ENCODE peak calls at places on chromosomes 5 and 9, in seven cellular contexts. D is amniotic epithelial cell, C is DMS79 treated with DMSO at 0.1 percent for 48 hours, E is GF-D8, P is MV-4-11, G is thoracic aorta, H is uterus. F is an unnamed sample.

GRCh38 chr5:149452007-149452664 is 73.0 kb upstream of the IL17B start:
- DNase-seq in G (no peak), C (no peak), D (peak), P (peak), H (no peak), E (no peak), F (no peak)

GRCh38 chr9:123669355-123669754 is 260.6 kb downstream of the DENND1A start:
- DNase-seq in C (peak), E (no peak), H (no peak), G (no peak), D (no peak), P (no peak), F (no peak)

GRCh38 chr9:121838757-121839669 is 187.6 kb downstream of the DAB2IP start:
- DNase-seq in C (no peak), D (no peak), E (no peak), H (peak), P (no peak), G (no peak), F (no peak)

GRCh38 chr9:125985998-125986655 is 239.0 kb downstream of the PBX3 start:
- DNase-seq in E (no peak), P (no peak), C (no peak), H (peak), D (no peak), G (no peak), F (no peak)

GRCh38 chr9:76223749-76224340 is 170.4 kb downstream of the RFK start:
- DNase-seq in C (no peak), H (no peak), D (peak), G (no peak), E (no peak), P (no peak), F (no peak)

GRCh38 chr5:80318212-80318611 is 1.6 kb upstream of the SPZ1 start:
- DNase-seq in P (no peak), G (no peak), E (no peak), C (no peak), D (no peak), H (peak), F (no peak)

GRCh38 chr5:154714271-154714986 is 40.7 kb upstream of the LARP1 start:
- DNase-seq in C (peak), E (no peak), H (no peak), D (peak), G (no peak), P (peak), F (no peak)

GRCh38 chr9:19030899-19031298 is 2.1 kb downstream of the SAXO1 start:
- DNase-seq in D (no peak), C (no peak), H (no peak), E (no peak), G (no peak), P (no peak), F (no peak)

GRCh38 chr9:93107151-93107824 is 11.3 kb downstream of the CARD19 start:
- DNase-seq in E (no peak), C (no peak), D (no peak), P (no peak), G (no peak), H (peak), F (no peak)

GRCh38 chr5:78492650-78493049 is 132.2 kb downstream of the SCAMP1 start:
- DNase-seq in E (no peak), G (no peak), P (no peak), C (no peak), H (no peak), D (no peak), F (no peak)

GRCh38 chr5:1386274-1386717 is 41.4 kb upstream of the CLPTM1L start:
- DNase-seq in E (no peak), D (peak), C (peak), P (peak), G (no peak), H (peak), F (peak)

GRCh38 chr5:168334161-168335094 is 43.0 kb downstream of the WWC1 start:
- DNase-seq in C (no peak), H (no peak), P (no peak), G (no peak), D (peak), E (no peak), F (no peak)

GRCh38 chr5:40082313-40082712 is 597.4 kb upstream of the PTGER4 start:
- DNase-seq in P (peak), D (peak), H (no peak), C (no peak), E (no peak), G (no peak), F (no peak)

GRCh38 chr5:170511550-170511949 is 7.7 kb downstream of the KCNIP1 start:
- DNase-seq in G (no peak), E (no peak), C (no peak), P (peak), H (no peak), D (no peak), F (no peak)

GRCh38 chr5:138212828-138213160 is 329 bp downstream of the CDC23 start:
- DNase-seq in H (no peak), C (no peak), D (no peak), G (no peak), P (no peak), E (no peak), F (no peak)

GRCh38 chr5:170739446-170739845 is 44.1 kb upstream of the GABRP start:
- DNase-seq in C (no peak), H (no peak), D (no peak), P (no peak), G (no peak), E (no peak), F (no peak)

GRCh38 chr5:109964136-109964535 is 274.4 kb downstream of the MAN2A1 start:
- DNase-seq in G (no peak), C (no peak), H (no peak), E (no peak), D (peak), P (no peak), F (no peak)

GRCh38 chr9:127937046-127937382 is 640 bp downstream of the DPM2 start:
- DNase-seq in E (no peak), P (no peak), C (no peak), D (no peak), H (no peak), G (no peak), F (no peak)

GRCh38 chr5:139561655-139562451 is 714 bp downstream of the UBE2D2 start:
- DNase-seq in G (peak), C (peak), E (no peak), H (no peak), P (no peak), D (peak), F (peak)

GRCh38 chr5:50874985-50875330 is 208.5 kb downstream of the PARP8 start:
- DNase-seq in P (no peak), E (no peak), G (no peak), C (no peak), D (no peak), H (no peak), F (no peak)

GRCh38 chr5:161373345-161373707 is 173.2 kb downstream of the GABRB2 start:
- DNase-seq in E (no peak), P (no peak), G (no peak), C (no peak), H (no peak), D (no peak), F (no peak)

GRCh38 chr9:114908104-114908621 is 22.2 kb downstream of the TNFSF8 start:
- DNase-seq in C (peak), E (no peak), G (no peak), P (no peak), D (peak), H (no peak), F (peak)

GRCh38 chr9:91119147-91119546 is 242.6 kb downstream of the AUH start:
- DNase-seq in H (no peak), G (no peak), E (no peak), P (no peak), C (peak), D (peak), F (no peak)

GRCh38 chr5:991472-992267 is 16.9 kb upstream of the NKD2 start:
- DNase-seq in C (no peak), E (no peak), G (no peak), H (no peak), D (no peak), P (no peak), F (no peak)

GRCh38 chr5:675111-675875 is 17.9 kb downstream of the TPPP start:
- DNase-seq in E (no peak), H (peak), P (no peak), D (no peak), G (no peak), C (no peak), F (no peak)

GRCh38 chr5:36125868-36126267 is 25.8 kb downstream of the LMBRD2 start:
- DNase-seq in H (no peak), G (no peak), D (no peak), E (no peak), P (no peak), C (no peak), F (no peak)

GRCh38 chr5:58064799-58065198 is 395.1 kb downstream of the PLK2 start:
- DNase-seq in D (no peak), P (no peak), E (no peak), G (no peak), C (no peak), H (no peak), F (no peak)

GRCh38 chr5:4196744-4197646 is 601.4 kb downstream of the IRX1 start:
- DNase-seq in E (no peak), C (no peak), D (no peak), G (no peak), P (no peak), H (no peak), F (no peak)

GRCh38 chr9:16119861-16120641 is 567.2 kb downstream of the CCDC171 start:
- DNase-seq in G (no peak), C (no peak), H (no peak), P (no peak), E (no peak), D (peak), F (no peak)

GRCh38 chr9:114304416-114305188 is 18.3 kb upstream of the ORM1 start:
- DNase-seq in H (no peak), D (no peak), P (no peak), C (no peak), G (no peak), E (no peak), F (no peak)

GRCh38 chr5:32709789-32710334 is 1.3 kb upstream of the NPR3 start:
- DNase-seq in C (peak), H (peak), G (peak), P (peak), D (peak), E (peak), F (no peak)

GRCh38 chr5:73950441-73950873 is 324.5 kb downstream of the ARHGEF28 start:
- DNase-seq in C (peak), H (no peak), P (no peak), D (no peak), G (no peak), E (no peak), F (no peak)

GRCh38 chr9:130970052-130970451 is 31.0 kb upstream of the FIBCD1 start:
- DNase-seq in C (no peak), H (no peak), G (no peak), E (no peak), D (no peak), P (no peak), F (no peak)

GRCh38 chr5:173718469-173718868 is 102.0 kb upstream of the BOD1 start:
- DNase-seq in E (no peak), D (no peak), G (no peak), H (no peak), C (no peak), P (no peak), F (no peak)

GRCh38 chr9:125272697-125273096 is 11.1 kb downstream of the GAPVD1 start:
- DNase-seq in E (no peak), H (no peak), C (no peak), G (no peak), P (peak), D (peak), F (no peak)

GRCh38 chr9:69801994-69802393 is 18.6 kb upstream of the CFAP95 start:
- DNase-seq in G (no peak), C (no peak), P (peak), E (no peak), D (peak), H (no peak), F (no peak)

GRCh38 chr5:102946414-102946813 is 173.5 kb downstream of the GIN1 start:
- DNase-seq in H (no peak), G (no peak), C (no peak), E (no peak), D (no peak), P (no peak), F (no peak)

GRCh38 chr9:111992523-111992922 is 95.9 kb downstream of the UGCG start:
- DNase-seq in H (no peak), G (no peak), E (no peak), D (peak), P (no peak), C (no peak), F (no peak)

F was measured in COR-L47.